ENCODE peak calls at places on chromosomes 3 and 15, in eight cellular contexts. One of them, this sample, is unnamed.

GRCh38 chr3:146065573-146066006 is 95.4 kb downstream of the PLOD2 start:
- DNase-seq in ovary: no peak
- DNase-seq in A549: no peak
- DNase-seq in K562: no peak
- DNase-seq in tibial nerve: peak; percentile 64
- DNase-seq in H1: no peak
- DNase-seq in transverse colon: no peak
- DNase-seq in stomach: no peak
- DNase-seq in this sample: no peak

GRCh38 chr15:90994417-90995311 is at the start of gene PRC1:
- DNase-seq in H1: peak; percentile 98
- DNase-seq in transverse colon: peak; percentile 99
- DNase-seq in K562: peak; percentile 98
- DNase-seq in A549: peak; percentile 99
- DNase-seq in ovary: peak; percentile 98
- DNase-seq in tibial nerve: peak; percentile 93
- DNase-seq in stomach: peak; percentile 99
- DNase-seq in this sample: peak; percentile 99

GRCh38 chr15:93709708-93710107 is 521.7 kb upstream of the MCTP2 start:
- DNase-seq in stomach: no peak
- DNase-seq in ovary: no peak
- DNase-seq in transverse colon: no peak
- DNase-seq in K562: no peak
- DNase-seq in A549: no peak
- DNase-seq in H1: no peak
- DNase-seq in tibial nerve: no peak
- DNase-seq in this sample: no peak

GRCh38 chr15:41115088-41115651 is 910 bp downstream of the INO80 start:
- DNase-seq in A549: no peak
- DNase-seq in stomach: no peak
- DNase-seq in ovary: no peak
- DNase-seq in transverse colon: no peak
- DNase-seq in K562: peak; percentile 22
- DNase-seq in H1: no peak
- DNase-seq in tibial nerve: no peak
- DNase-seq in this sample: peak; percentile 53

GRCh38 chr15:62977952-62978811 is 64.4 kb upstream of the TPM1 start:
- DNase-seq in H1: no peak
- DNase-seq in stomach: no peak
- DNase-seq in ovary: no peak
- DNase-seq in K562: no peak
- DNase-seq in transverse colon: no peak
- DNase-seq in tibial nerve: no peak
- DNase-seq in A549: no peak
- DNase-seq in this sample: no peak

GRCh38 chr15:92809880-92810361 is 90.2 kb upstream of the CHD2 start:
- DNase-seq in K562: no peak
- DNase-seq in tibial nerve: peak; percentile 50
- DNase-seq in stomach: no peak
- DNase-seq in ovary: no peak
- DNase-seq in A549: no peak
- DNase-seq in transverse colon: peak; percentile 68
- DNase-seq in H1: no peak
- DNase-seq in this sample: no peak

GRCh38 chr3:137962251-137962650 is 47.7 kb upstream of the CLDN18 start:
- DNase-seq in ovary: no peak
- DNase-seq in H1: no peak
- DNase-seq in tibial nerve: no peak
- DNase-seq in transverse colon: no peak
- DNase-seq in A549: no peak
- DNase-seq in stomach: no peak
- DNase-seq in K562: no peak
- DNase-seq in this sample: no peak

GRCh38 chr3:38988955-38989354 is 62.8 kb downstream of the SCN11A start:
- DNase-seq in A549: no peak
- DNase-seq in transverse colon: no peak
- DNase-seq in ovary: no peak
- DNase-seq in K562: no peak
- DNase-seq in stomach: no peak
- DNase-seq in H1: no peak
- DNase-seq in tibial nerve: no peak
- DNase-seq in this sample: no peak

GRCh38 chr15:67033521-67033920 is 31.9 kb upstream of the SMAD3 start:
- DNase-seq in H1: peak; percentile 59
- DNase-seq in tibial nerve: no peak
- DNase-seq in transverse colon: peak; percentile 42
- DNase-seq in ovary: no peak
- DNase-seq in stomach: no peak
- DNase-seq in A549: no peak
- DNase-seq in K562: no peak
- DNase-seq in this sample: peak; percentile 38

GRCh38 chr3:127395663-127396320 is 107.9 kb upstream of the PRR20G start:
- DNase-seq in K562: no peak
- DNase-seq in A549: no peak
- DNase-seq in stomach: no peak
- DNase-seq in tibial nerve: no peak
- DNase-seq in H1: no peak
- DNase-seq in ovary: no peak
- DNase-seq in transverse colon: no peak
- DNase-seq in this sample: no peak

GRCh38 chr15:79674124-79674465 is 222.7 kb downstream of the MTHFS start:
- DNase-seq in H1: no peak
- DNase-seq in K562: no peak
- DNase-seq in A549: no peak
- DNase-seq in tibial nerve: no peak
- DNase-seq in ovary: no peak
- DNase-seq in transverse colon: no peak
- DNase-seq in stomach: no peak
- DNase-seq in this sample: no peak

GRCh38 chr3:193095366-193095765 is 145.7 kb upstream of the PLAAT1 start:
- DNase-seq in stomach: no peak
- DNase-seq in ovary: no peak
- DNase-seq in transverse colon: no peak
- DNase-seq in K562: no peak
- DNase-seq in H1: no peak
- DNase-seq in tibial nerve: no peak
- DNase-seq in A549: no peak
- DNase-seq in this sample: no peak

GRCh38 chr3:160473978-160474377 is 24.4 kb upstream of the TRIM59 start:
- DNase-seq in transverse colon: no peak
- DNase-seq in A549: no peak
- DNase-seq in K562: no peak
- DNase-seq in H1: no peak
- DNase-seq in ovary: no peak
- DNase-seq in tibial nerve: no peak
- DNase-seq in stomach: no peak
- DNase-seq in this sample: peak; percentile 71

GRCh38 chr3:15783361-15783969 is 14.3 kb downstream of the ANKRD28 start:
- DNase-seq in tibial nerve: no peak
- DNase-seq in K562: no peak
- DNase-seq in stomach: no peak
- DNase-seq in A549: no peak
- DNase-seq in ovary: no peak
- DNase-seq in H1: no peak
- DNase-seq in transverse colon: no peak
- DNase-seq in this sample: no peak

GRCh38 chr3:170357920-170358854 is 672 bp downstream of the SKIL start:
- DNase-seq in stomach: peak; percentile 80
- DNase-seq in transverse colon: peak; percentile 88
- DNase-seq in H1: peak; percentile 87
- DNase-seq in ovary: peak; percentile 90
- DNase-seq in K562: peak; percentile 83
- DNase-seq in A549: peak; percentile 76
- DNase-seq in tibial nerve: peak; percentile 76
- DNase-seq in this sample: peak; percentile 81

GRCh38 chr3:69628956-69629355 is 110.3 kb upstream of the MITF start:
- DNase-seq in tibial nerve: no peak
- DNase-seq in ovary: no peak
- DNase-seq in transverse colon: no peak
- DNase-seq in H1: no peak
- DNase-seq in K562: no peak
- DNase-seq in A549: no peak
- DNase-seq in stomach: no peak
- DNase-seq in this sample: no peak

GRCh38 chr15:85289677-85290365 is 90.6 kb upstream of the AKAP13 start:
- DNase-seq in A549: peak; percentile 96
- DNase-seq in transverse colon: peak; percentile 40
- DNase-seq in H1: no peak
- DNase-seq in stomach: peak; percentile 81
- DNase-seq in K562: no peak
- DNase-seq in ovary: peak; percentile 28
- DNase-seq in tibial nerve: peak; percentile 24
- DNase-seq in this sample: peak; percentile 79
- TF ChIP-seq EP300 in A549: no peak
- TF ChIP-seq EP300 in transverse colon: no peak
- TF ChIP-seq EP300 in H1: no peak
- TF ChIP-seq EP300 in stomach: no peak
- TF ChIP-seq EP300 in K562: no peak
- TF ChIP-seq EP300 in ovary: no peak
- TF ChIP-seq EP300 in tibial nerve: no peak
- TF ChIP-seq EP300 in this sample: no peak

GRCh38 chr15:84992157-84992940 is 10.7 kb downstream of the PDE8A start:
- DNase-seq in K562: no peak
- DNase-seq in H1: peak; percentile 26
- DNase-seq in transverse colon: peak; percentile 38
- DNase-seq in stomach: peak; percentile 46
- DNase-seq in tibial nerve: no peak
- DNase-seq in A549: peak; percentile 80
- DNase-seq in ovary: no peak
- DNase-seq in this sample: no peak
- TF ChIP-seq EP300 in K562: no peak
- TF ChIP-seq EP300 in H1: no peak
- TF ChIP-seq EP300 in transverse colon: no peak
- TF ChIP-seq EP300 in stomach: no peak
- TF ChIP-seq EP300 in tibial nerve: no peak
- TF ChIP-seq EP300 in A549: no peak
- TF ChIP-seq EP300 in ovary: no peak
- TF ChIP-seq EP300 in this sample: no peak

DNA sequence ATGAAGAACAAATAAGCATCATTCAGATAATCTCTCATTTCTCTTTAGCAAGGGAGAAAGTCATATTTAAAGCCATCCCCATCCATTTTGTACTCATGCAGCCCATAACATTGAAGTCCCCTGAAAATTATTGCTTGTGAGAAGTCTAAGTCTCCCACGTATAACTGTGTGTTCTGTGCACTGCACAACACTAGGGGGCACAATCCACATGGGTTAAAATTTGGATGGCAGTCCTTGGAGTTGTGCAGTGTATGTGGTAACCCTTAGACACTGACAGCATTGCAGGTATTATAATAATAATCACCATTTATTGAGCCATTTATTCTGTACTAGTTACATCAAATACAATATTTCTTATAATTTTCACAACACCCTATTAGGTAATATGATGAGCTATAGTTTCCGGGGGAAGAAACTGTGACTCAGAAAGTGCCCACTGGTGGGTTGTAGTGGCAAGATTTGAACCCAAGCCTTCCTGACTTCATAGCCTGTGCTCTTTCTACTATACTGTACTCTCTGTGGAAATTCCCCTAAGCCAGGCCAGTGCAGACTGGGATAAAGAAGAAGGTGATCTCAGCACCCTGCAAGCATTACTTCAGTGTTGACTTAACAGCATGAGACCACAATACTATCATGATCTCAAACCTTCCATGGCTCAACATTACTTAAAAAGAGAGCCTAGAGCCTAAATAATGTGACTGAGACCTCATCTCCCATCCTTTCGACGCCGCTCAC is 15.7 kb downstream of the KCNAB1 start:
- DNase-seq in ovary: no peak
- DNase-seq in K562: peak; percentile 19
- DNase-seq in A549: no peak
- DNase-seq in stomach: no peak
- DNase-seq in transverse colon: no peak
- DNase-seq in H1: no peak
- DNase-seq in tibial nerve: no peak
- DNase-seq in this sample: no peak
- TF ChIP-seq EP300 in ovary: no peak
- TF ChIP-seq EP300 in K562: no peak
- TF ChIP-seq EP300 in A549: no peak
- TF ChIP-seq EP300 in stomach: no peak
- TF ChIP-seq EP300 in transverse colon: no peak
- TF ChIP-seq EP300 in H1: no peak
- TF ChIP-seq EP300 in tibial nerve: no peak
- TF ChIP-seq EP300 in this sample: no peak

DNA sequence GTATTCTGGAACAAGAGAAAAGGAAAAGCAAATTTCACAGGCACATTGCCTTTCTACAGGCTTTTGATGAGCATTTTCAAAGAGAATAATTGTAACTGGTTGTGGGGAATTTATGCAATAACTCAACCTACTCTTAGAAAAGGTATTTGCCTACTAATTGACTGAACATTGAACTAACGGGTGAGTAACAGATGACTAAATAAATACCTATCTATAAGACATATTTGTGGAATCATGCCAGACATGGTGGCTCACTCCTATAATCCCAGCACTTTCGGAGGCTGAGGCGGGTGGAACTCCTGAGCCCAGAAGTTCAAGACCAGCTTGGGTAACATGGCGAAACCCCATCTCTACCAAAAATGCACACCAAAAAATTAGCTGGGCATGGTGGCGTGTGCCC is 367.7 kb downstream of the CGGBP1 start:
- DNase-seq in tibial nerve: no peak
- DNase-seq in transverse colon: no peak
- DNase-seq in K562: no peak
- DNase-seq in H1: no peak
- DNase-seq in A549: no peak
- DNase-seq in ovary: no peak
- DNase-seq in stomach: no peak
- DNase-seq in this sample: no peak
- TF ChIP-seq EP300 in tibial nerve: no peak
- TF ChIP-seq EP300 in transverse colon: no peak
- TF ChIP-seq EP300 in K562: no peak
- TF ChIP-seq EP300 in H1: no peak
- TF ChIP-seq EP300 in A549: no peak
- TF ChIP-seq EP300 in ovary: no peak
- TF ChIP-seq EP300 in stomach: no peak
- TF ChIP-seq EP300 in this sample: no peak

DNA sequence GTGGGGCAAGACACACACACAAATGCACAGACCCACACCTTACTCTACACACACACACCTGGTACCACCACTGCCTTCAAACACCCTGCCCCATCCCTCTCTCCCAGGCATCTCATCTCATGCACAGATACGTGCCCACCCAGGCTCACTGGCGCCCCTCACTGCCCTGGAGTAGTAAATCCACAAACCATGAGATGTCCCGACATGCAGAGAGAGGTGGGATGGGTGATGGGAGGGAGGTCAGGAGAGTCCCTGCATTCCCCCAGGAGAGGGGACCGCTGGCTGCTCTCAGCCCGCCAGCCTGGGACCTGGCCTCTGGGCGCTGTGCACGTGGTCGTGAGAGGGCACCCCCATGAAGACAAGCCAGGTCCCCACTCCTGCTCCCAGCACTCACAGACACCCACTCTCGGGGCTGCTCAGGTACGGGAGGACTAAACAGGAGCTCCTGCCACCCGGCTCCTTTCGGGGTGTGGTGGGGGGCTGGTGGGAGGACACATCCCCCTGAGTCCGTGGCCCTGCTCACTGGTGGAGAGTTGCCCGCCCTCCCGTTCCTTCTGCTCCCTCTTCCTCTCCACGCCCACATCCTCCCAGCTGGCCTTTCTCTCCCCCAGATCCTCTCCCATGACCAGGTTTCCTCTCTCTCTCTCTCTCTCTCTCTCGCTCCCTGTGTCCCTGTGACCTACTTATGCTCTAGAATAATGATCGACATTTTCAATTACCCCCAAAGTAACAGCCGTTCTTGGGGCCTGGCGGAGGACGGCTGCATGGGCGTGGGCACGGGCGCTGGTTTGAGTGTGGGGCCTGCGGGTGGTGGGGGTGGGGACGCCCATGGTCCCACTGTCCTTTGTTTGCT is 18.8 kb upstream of the CSPG4 start:
- DNase-seq in tibial nerve: no peak
- DNase-seq in H1: peak; percentile 58
- DNase-seq in ovary: peak; percentile 69
- DNase-seq in transverse colon: no peak
- DNase-seq in A549: no peak
- DNase-seq in K562: no peak
- DNase-seq in stomach: no peak
- DNase-seq in this sample: peak; percentile 56
- TF ChIP-seq EP300 in tibial nerve: peak; percentile 12
- TF ChIP-seq EP300 in H1: no peak
- TF ChIP-seq EP300 in ovary: no peak
- TF ChIP-seq EP300 in transverse colon: no peak
- TF ChIP-seq EP300 in A549: no peak
- TF ChIP-seq EP300 in K562: no peak
- TF ChIP-seq EP300 in stomach: no peak
- TF ChIP-seq EP300 in this sample: no peak